ENCODE peak calls at places on chromosomes 1 and 21, in five cellular contexts. Z, Q, G, L and W are unnamed samples.

GRCh38 chr1:46991083-46991923 is 32.2 kb upstream of the CYP4X1 start:
- DNase-seq in Q (no peak), Z (peak), L (no peak), G (peak), W (no peak)

GRCh38 chr1:199297174-199297573 is 658.3 kb downstream of the PTPRC start:
- DNase-seq in L (no peak), G (no peak), Q (peak), Z (no peak), W (no peak)

GRCh38 chr1:200217703-200218102 is 190.2 kb downstream of the NR5A2 start:
- DNase-seq in Q (no peak), L (no peak), Z (no peak), G (no peak), W (no peak)

GRCh38 chr1:19028110-19028509 is 71.6 kb upstream of the IFFO2 start:
- DNase-seq in L (no peak), Z (no peak), Q (no peak), G (no peak), W (no peak)

GRCh38 chr1:41645062-41645461 is 160.6 kb upstream of the EDN2 start:
- DNase-seq in L (no peak), G (no peak), Q (no peak), Z (no peak), W (no peak)

GRCh38 chr1:186239211-186239610 is 135.8 kb downstream of the TPR start:
- DNase-seq in Q (no peak), G (no peak), Z (peak), L (no peak), W (no peak)

GRCh38 chr1:16300436-16300835 is 51.8 kb downstream of the FBXO42 start:
- DNase-seq in Q (no peak), Z (no peak), L (no peak), G (no peak), W (no peak)

GRCh38 chr1:115771847-115772457 is 3.4 kb upstream of the CASQ2 start:
- DNase-seq in G (peak), Q (peak), L (peak), Z (peak), W (peak)

GRCh38 chr1:67889940-67890567 is 56.8 kb upstream of the GNG12 start:
- DNase-seq in Z (peak), L (no peak), Q (peak), G (peak), W (no peak)

GRCh38 chr1:55015731-55016620 is 17.2 kb downstream of the BSND start:
- DNase-seq in G (no peak), Z (no peak), Q (peak), L (no peak), W (no peak)

GRCh38 chr1:230681599-230681998 is 32.3 kb downstream of the AGT start:
- DNase-seq in G (peak), Z (peak), Q (peak), L (no peak), W (no peak)

GRCh38 chr1:155003227-155003765 is 694 bp downstream of the ZBTB7B start:
- DNase-seq in G (peak), Z (no peak), Q (no peak), L (no peak), W (no peak)

GRCh38 chr1:24926596-24927249 is 3.4 kb downstream of the RUNX3 start:
- DNase-seq in G (peak), Z (no peak), Q (no peak), L (no peak), W (no peak)

GRCh38 chr1:204153667-204154066 is 1.8 kb upstream of the ETNK2 start:
- DNase-seq in Q (no peak), Z (no peak), L (no peak), G (no peak), W (peak)

GRCh38 chr1:33420870-33421775 is 9.8 kb downstream of the PHC2 start:
- DNase-seq in L (no peak), Q (peak), Z (peak), G (peak), W (no peak)

GRCh38 chr1:34899906-34900305 is 29.5 kb downstream of the DLGAP3 start:
- DNase-seq in Q (no peak), L (no peak), G (no peak), Z (no peak), W (no peak)

GRCh38 chr1:66351474-66351873 is 182.5 kb upstream of the SGIP1 start:
- DNase-seq in G (peak), L (no peak), Z (no peak), Q (peak), W (no peak)

GRCh38 chr1:153617677-153618076 is 1.6 kb upstream of the S100A14 start:
- DNase-seq in G (no peak), Q (no peak), L (no peak), Z (peak), W (no peak)

GRCh38 chr1:230070321-230071208 is 3.5 kb downstream of the GALNT2 start:
- DNase-seq in Q (no peak), L (no peak), Z (no peak), G (no peak), W (no peak)

GRCh38 chr1:77540501-77541161 is 141.8 kb downstream of the ZZZ3 start:
- DNase-seq in Q (peak), L (no peak), G (peak), Z (peak), W (no peak)

GRCh38 chr1:59707216-59707615 is 107.5 kb upstream of the HOOK1 start:
- DNase-seq in L (peak), Q (peak), G (peak), Z (peak), W (no peak)

GRCh38 chr1:93907718-93908117 is 1.5 kb downstream of the GCLM start:
- DNase-seq in G (peak), Z (peak), Q (peak), L (peak), W (no peak)

GRCh38 chr1:178609015-178609414 is 96.1 kb downstream of the TEX35 start:
- DNase-seq in L (no peak), G (peak), Q (peak), Z (peak), W (no peak)

GRCh38 chr1:7159116-7159781 is 374.0 kb downstream of the CAMTA1 start:
- DNase-seq in G (no peak), Z (peak), L (no peak), Q (no peak), W (no peak)

GRCh38 chr1:33176362-33176850 is 5.4 kb downstream of the TRIM62 start:
- DNase-seq in G (peak), Q (peak), Z (no peak), L (no peak), W (no peak)

GRCh38 chr1:62307516-62308492 is 11.4 kb downstream of the KANK4 start:
- DNase-seq in G (no peak), Z (no peak), Q (no peak), L (no peak), W (no peak)

GRCh38 chr1:6889875-6890480 is 104.7 kb downstream of the CAMTA1 start:
- DNase-seq in G (peak), Q (peak), L (no peak), Z (peak), W (peak)

GRCh38 chr1:1665815-1666251 is 7.0 kb upstream of the CDK11B start:
- DNase-seq in Q (no peak), L (no peak), Z (no peak), G (peak), W (peak)

GRCh38 chr1:212485895-212486590 is 53.3 kb downstream of the NENF start:
- DNase-seq in Q (peak), G (peak), Z (peak), L (no peak), W (peak)

GRCh38 chr1:116971965-116972675 is 29.4 kb upstream of the CD101 start:
- DNase-seq in L (no peak), Z (peak), G (no peak), Q (no peak), W (no peak)

GRCh38 chr1:29503441-29503840 is 267.1 kb downstream of the PTPRU start:
- DNase-seq in L (no peak), Z (no peak), Q (no peak), G (no peak), W (no peak)

GRCh38 chr1:113008365-113008714 is 52.3 kb upstream of the SLC16A1 start:
- DNase-seq in Z (no peak), G (no peak), Q (no peak), L (no peak), W (no peak)

GRCh38 chr1:14826172-14826636 is 227.7 kb downstream of the KAZN start:
- DNase-seq in G (peak), Z (peak), Q (peak), L (no peak), W (peak)

GRCh38 chr1:204075116-204075636 is 2.3 kb downstream of the SOX13 start:
- DNase-seq in G (peak), Z (no peak), Q (no peak), L (no peak), W (no peak)

GRCh38 chr1:30720271-30721223 is 2.8 kb downstream of the MATN1 start:
- DNase-seq in L (no peak), Z (no peak), G (no peak), Q (no peak), W (no peak)

GRCh38 chr1:151739590-151740355 is 18.5 kb downstream of the RIIAD1 start:
- DNase-seq in G (no peak), Z (no peak), L (no peak), Q (no peak), W (no peak)

GRCh38 chr1:178004926-178005391 is 35.1 kb upstream of the SEC16B start:
- DNase-seq in G (no peak), Q (peak), Z (peak), L (no peak), W (no peak)

GRCh38 chr1:63548303-63548702 is 25.0 kb downstream of the EFCAB7 start:
- DNase-seq in G (no peak), L (no peak), Z (no peak), Q (no peak), W (no peak)

GRCh38 chr1:63545780-63546179 is 22.5 kb downstream of the EFCAB7 start:
- DNase-seq in Z (no peak), G (peak), Q (peak), L (no peak), W (no peak)

DNA sequence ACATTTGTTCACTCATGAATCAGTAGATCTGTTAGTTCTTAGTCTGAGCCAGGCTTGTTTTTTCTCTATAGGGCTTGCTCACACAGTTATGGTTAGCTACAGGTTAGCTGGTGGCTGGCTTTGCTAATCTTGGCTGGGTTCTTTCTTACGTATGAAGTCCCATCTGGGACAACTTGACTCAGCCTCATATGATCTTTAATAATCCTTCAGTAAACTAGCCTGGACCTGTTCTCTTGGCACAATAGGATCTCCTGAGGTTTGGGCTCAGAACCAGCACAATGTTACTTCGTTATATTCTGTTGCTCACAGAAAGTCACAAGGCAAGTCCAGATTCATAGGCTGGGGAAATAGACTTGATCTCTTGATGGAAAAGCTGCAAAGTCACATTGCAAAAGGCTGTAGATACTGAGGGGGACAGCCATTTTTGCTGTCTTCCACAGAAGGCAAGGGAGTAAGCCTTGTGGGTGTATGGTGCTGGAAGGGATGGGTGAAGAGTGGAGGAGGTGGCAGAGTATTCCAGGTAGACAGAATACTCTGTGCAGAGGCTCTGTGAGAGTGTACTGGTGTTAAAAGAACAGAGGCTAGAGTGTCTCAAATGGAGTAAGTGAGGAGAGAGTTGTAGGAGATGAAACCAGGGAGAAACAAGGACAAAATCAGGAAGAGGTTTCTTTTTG is 24.4 kb downstream of the EFCAB7 start:
- DNase-seq in Z (no peak), G (peak), Q (peak), L (no peak), W (no peak)
- H3K4me3 ChIP-seq in Z (no peak), G (no peak), Q (no peak), L (no peak), W (no peak)

GRCh38 chr21:35791541-35792335 is 268.6 kb downstream of the SETD4 start:
- DNase-seq in Z (no peak), Q (no peak), G (no peak), L (no peak), W (no peak)
- H3K4me3 ChIP-seq in Z (no peak), Q (no peak), G (no peak), L (no peak), W (no peak)

GRCh38 chr1:26922901-26923300 is 1.4 kb downstream of the NUDC start:
- DNase-seq in L (no peak), Q (no peak), Z (no peak), G (no peak), W (no peak)
- H3K4me3 ChIP-seq in L (peak), Q (no peak), Z (peak), G (peak), W (peak)

GRCh38 chr1:233540788-233541187 is 73.1 kb upstream of the KCNK1 start:
- DNase-seq in Q (no peak), Z (no peak), G (no peak), L (no peak), W (no peak)
- H3K4me3 ChIP-seq in Q (no peak), Z (no peak), G (no peak), L (no peak), W (no peak)

DNA sequence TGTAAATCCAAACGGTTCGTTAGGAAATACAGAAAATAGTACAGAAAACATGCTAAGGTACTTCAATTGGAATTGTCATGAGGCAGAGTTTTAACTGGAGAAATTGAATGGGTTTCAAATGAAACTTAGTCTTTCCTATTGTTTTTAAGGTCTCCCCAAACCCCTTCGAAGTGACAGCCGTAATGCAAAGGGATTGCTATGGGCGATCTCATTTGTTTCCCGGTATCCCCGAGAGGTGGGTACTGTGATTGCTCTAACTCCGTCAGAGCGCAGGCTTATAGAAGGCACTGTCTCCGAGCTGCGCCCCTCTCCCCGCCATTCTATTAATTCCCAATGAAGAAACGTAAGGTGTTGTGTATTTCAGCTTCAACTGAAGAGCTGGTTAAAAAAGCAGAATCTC is 22.0 kb upstream of the RNF187 start:
- DNase-seq in L (no peak), Q (no peak), G (no peak), Z (no peak), W (no peak)
- H3K4me3 ChIP-seq in L (peak), Q (peak), G (peak), Z (peak), W (peak)